ENCODE peak calls at places on chromosomes 2 and 18, in nine cellular contexts. One of them, this sample, is unnamed.

GRCh38 chr2:238506669-238507068 is 79.9 kb downstream of the ASB1 start:
- DNase-seq in IMR-90: no peak
- DNase-seq in Peyer's patch: no peak
- DNase-seq in psoas muscle: no peak
- DNase-seq in left ventricle myocardium inferior: no peak
- DNase-seq in CD8-positive, alpha-beta T cell: no peak
- DNase-seq in endodermal cell: peak; percentile 27
- DNase-seq in transverse colon: no peak
- DNase-seq in upper lobe of right lung: peak; percentile 22
- DNase-seq in this sample: peak; percentile 30

GRCh38 chr2:140972724-140973123 is 1158.1 kb downstream of the LRP1B start:
- DNase-seq in CD8-positive, alpha-beta T cell: no peak
- DNase-seq in endodermal cell: no peak
- DNase-seq in psoas muscle: no peak
- DNase-seq in Peyer's patch: no peak
- DNase-seq in left ventricle myocardium inferior: no peak
- DNase-seq in IMR-90: no peak
- DNase-seq in upper lobe of right lung: no peak
- DNase-seq in transverse colon: no peak
- DNase-seq in this sample: no peak

GRCh38 chr2:31675485-31675901 is 94.8 kb upstream of the SRD5A2 start:
- DNase-seq in upper lobe of right lung: no peak
- DNase-seq in left ventricle myocardium inferior: no peak
- DNase-seq in CD8-positive, alpha-beta T cell: no peak
- DNase-seq in IMR-90: no peak
- DNase-seq in endodermal cell: peak; percentile 83
- DNase-seq in transverse colon: no peak
- DNase-seq in Peyer's patch: no peak
- DNase-seq in psoas muscle: no peak
- DNase-seq in this sample: no peak

GRCh38 chr2:232315049-232315922 is 63.3 kb upstream of the ALPP start:
- DNase-seq in upper lobe of right lung: peak; percentile 75
- DNase-seq in Peyer's patch: peak; percentile 69
- DNase-seq in psoas muscle: peak; percentile 87
- DNase-seq in endodermal cell: no peak
- DNase-seq in IMR-90: peak; percentile 30
- DNase-seq in left ventricle myocardium inferior: peak; percentile 41
- DNase-seq in transverse colon: peak; percentile 56
- DNase-seq in CD8-positive, alpha-beta T cell: peak; percentile 71
- DNase-seq in this sample: no peak

GRCh38 chr18:7830468-7830867 is 263.4 kb downstream of the PTPRM start:
- DNase-seq in upper lobe of right lung: no peak
- DNase-seq in IMR-90: no peak
- DNase-seq in left ventricle myocardium inferior: no peak
- DNase-seq in psoas muscle: no peak
- DNase-seq in endodermal cell: no peak
- DNase-seq in Peyer's patch: no peak
- DNase-seq in CD8-positive, alpha-beta T cell: no peak
- DNase-seq in transverse colon: no peak
- DNase-seq in this sample: no peak

GRCh38 chr2:68727698-68728375 is 6.8 kb upstream of the ARHGAP25 start:
- DNase-seq in left ventricle myocardium inferior: no peak
- DNase-seq in transverse colon: no peak
- DNase-seq in CD8-positive, alpha-beta T cell: no peak
- DNase-seq in psoas muscle: no peak
- DNase-seq in upper lobe of right lung: no peak
- DNase-seq in endodermal cell: no peak
- DNase-seq in IMR-90: peak; percentile 90
- DNase-seq in Peyer's patch: no peak
- DNase-seq in this sample: no peak

GRCh38 chr2:111184725-111185495 is 64.2 kb downstream of the BCL2L11 start:
- DNase-seq in left ventricle myocardium inferior: no peak
- DNase-seq in endodermal cell: peak; percentile 35
- DNase-seq in psoas muscle: no peak
- DNase-seq in upper lobe of right lung: no peak
- DNase-seq in CD8-positive, alpha-beta T cell: no peak
- DNase-seq in IMR-90: no peak
- DNase-seq in Peyer's patch: no peak
- DNase-seq in transverse colon: no peak
- DNase-seq in this sample: no peak

GRCh38 chr18:47345996-47346395 is 94.5 kb upstream of the SKOR2 start:
- DNase-seq in left ventricle myocardium inferior: no peak
- DNase-seq in endodermal cell: no peak
- DNase-seq in psoas muscle: no peak
- DNase-seq in upper lobe of right lung: no peak
- DNase-seq in Peyer's patch: no peak
- DNase-seq in CD8-positive, alpha-beta T cell: no peak
- DNase-seq in transverse colon: no peak
- DNase-seq in IMR-90: no peak
- DNase-seq in this sample: no peak

GRCh38 chr18:2848145-2848878 is 1.5 kb downstream of the EMILIN2 start:
- DNase-seq in Peyer's patch: no peak
- DNase-seq in upper lobe of right lung: no peak
- DNase-seq in CD8-positive, alpha-beta T cell: no peak
- DNase-seq in IMR-90: no peak
- DNase-seq in psoas muscle: no peak
- DNase-seq in left ventricle myocardium inferior: no peak
- DNase-seq in transverse colon: no peak
- DNase-seq in endodermal cell: no peak
- DNase-seq in this sample: no peak

GRCh38 chr2:239677455-239678185 is 276.8 kb upstream of the HDAC4 start:
- DNase-seq in CD8-positive, alpha-beta T cell: no peak
- DNase-seq in endodermal cell: peak; percentile 31
- DNase-seq in IMR-90: no peak
- DNase-seq in psoas muscle: no peak
- DNase-seq in Peyer's patch: peak; percentile 4
- DNase-seq in upper lobe of right lung: peak; percentile 59
- DNase-seq in transverse colon: no peak
- DNase-seq in left ventricle myocardium inferior: no peak
- DNase-seq in this sample: no peak

GRCh38 chr18:23994361-23994902 is 20.1 kb upstream of the TTC39C start:
- DNase-seq in upper lobe of right lung: no peak
- DNase-seq in endodermal cell: no peak
- DNase-seq in IMR-90: peak; percentile 96
- DNase-seq in Peyer's patch: no peak
- DNase-seq in left ventricle myocardium inferior: no peak
- DNase-seq in CD8-positive, alpha-beta T cell: no peak
- DNase-seq in transverse colon: peak; percentile 30
- DNase-seq in psoas muscle: no peak
- DNase-seq in this sample: peak; percentile 91

GRCh38 chr18:62209046-62209445 is 22.0 kb downstream of the RELCH start:
- DNase-seq in upper lobe of right lung: no peak
- DNase-seq in left ventricle myocardium inferior: no peak
- DNase-seq in psoas muscle: no peak
- DNase-seq in IMR-90: no peak
- DNase-seq in transverse colon: no peak
- DNase-seq in CD8-positive, alpha-beta T cell: no peak
- DNase-seq in Peyer's patch: no peak
- DNase-seq in endodermal cell: no peak
- DNase-seq in this sample: no peak

GRCh38 chr2:68861330-68861729 is 9.9 kb downstream of the BMP10 start:
- DNase-seq in upper lobe of right lung: no peak
- DNase-seq in transverse colon: no peak
- DNase-seq in IMR-90: no peak
- DNase-seq in psoas muscle: no peak
- DNase-seq in CD8-positive, alpha-beta T cell: no peak
- DNase-seq in left ventricle myocardium inferior: no peak
- DNase-seq in endodermal cell: no peak
- DNase-seq in Peyer's patch: no peak
- DNase-seq in this sample: no peak

GRCh38 chr2:165582863-165583506 is 113.5 kb downstream of the CSRNP3 start:
- DNase-seq in IMR-90: no peak
- DNase-seq in transverse colon: no peak
- DNase-seq in CD8-positive, alpha-beta T cell: no peak
- DNase-seq in left ventricle myocardium inferior: no peak
- DNase-seq in psoas muscle: no peak
- DNase-seq in upper lobe of right lung: no peak
- DNase-seq in Peyer's patch: no peak
- DNase-seq in endodermal cell: no peak
- DNase-seq in this sample: no peak

GRCh38 chr2:226795281-226796011 is 4.2 kb downstream of the IRS1 start:
- DNase-seq in upper lobe of right lung: peak; percentile 67
- DNase-seq in IMR-90: peak; percentile 56
- DNase-seq in left ventricle myocardium inferior: no peak
- DNase-seq in transverse colon: no peak
- DNase-seq in CD8-positive, alpha-beta T cell: no peak
- DNase-seq in Peyer's patch: no peak
- DNase-seq in psoas muscle: peak; percentile 76
- DNase-seq in endodermal cell: peak; percentile 42
- DNase-seq in this sample: peak; percentile 68

GRCh38 chr18:58785171-58785805 is 79.4 kb upstream of the ZNF532 start:
- DNase-seq in IMR-90: peak; percentile 88
- DNase-seq in psoas muscle: no peak
- DNase-seq in CD8-positive, alpha-beta T cell: no peak
- DNase-seq in transverse colon: peak; percentile 25
- DNase-seq in upper lobe of right lung: no peak
- DNase-seq in endodermal cell: peak; percentile 81
- DNase-seq in Peyer's patch: no peak
- DNase-seq in left ventricle myocardium inferior: no peak
- DNase-seq in this sample: peak; percentile 94

GRCh38 chr2:124810132-124810531 is 785.0 kb downstream of the CNTNAP5 start:
- DNase-seq in Peyer's patch: no peak
- DNase-seq in IMR-90: peak; percentile 44
- DNase-seq in endodermal cell: peak; percentile 77
- DNase-seq in left ventricle myocardium inferior: peak; percentile 14
- DNase-seq in CD8-positive, alpha-beta T cell: no peak
- DNase-seq in transverse colon: peak; percentile 52
- DNase-seq in psoas muscle: no peak
- DNase-seq in upper lobe of right lung: no peak
- DNase-seq in this sample: no peak

GRCh38 chr18:46035701-46036680 is 36.1 kb downstream of the PSTPIP2 start:
- DNase-seq in IMR-90: peak; percentile 72
- DNase-seq in psoas muscle: no peak
- DNase-seq in endodermal cell: no peak
- DNase-seq in Peyer's patch: no peak
- DNase-seq in transverse colon: no peak
- DNase-seq in left ventricle myocardium inferior: no peak
- DNase-seq in CD8-positive, alpha-beta T cell: no peak
- DNase-seq in upper lobe of right lung: no peak
- DNase-seq in this sample: no peak

GRCh38 chr2:121153516-121153915 is 131.5 kb downstream of the TFCP2L1 start:
- DNase-seq in IMR-90: no peak
- DNase-seq in upper lobe of right lung: no peak
- DNase-seq in left ventricle myocardium inferior: no peak
- DNase-seq in psoas muscle: no peak
- DNase-seq in Peyer's patch: no peak
- DNase-seq in endodermal cell: no peak
- DNase-seq in CD8-positive, alpha-beta T cell: no peak
- DNase-seq in transverse colon: no peak
- DNase-seq in this sample: no peak

GRCh38 chr2:121150713-121151112 is 134.3 kb downstream of the TFCP2L1 start:
- DNase-seq in CD8-positive, alpha-beta T cell: no peak
- DNase-seq in endodermal cell: no peak
- DNase-seq in left ventricle myocardium inferior: no peak
- DNase-seq in transverse colon: no peak
- DNase-seq in IMR-90: no peak
- DNase-seq in upper lobe of right lung: no peak
- DNase-seq in psoas muscle: no peak
- DNase-seq in Peyer's patch: no peak
- DNase-seq in this sample: no peak

GRCh38 chr2:121151311-121152109 is 133.5 kb downstream of the TFCP2L1 start:
- DNase-seq in CD8-positive, alpha-beta T cell: no peak
- DNase-seq in transverse colon: peak; percentile 88
- DNase-seq in endodermal cell: no peak
- DNase-seq in upper lobe of right lung: peak; percentile 89
- DNase-seq in psoas muscle: no peak
- DNase-seq in left ventricle myocardium inferior: no peak
- DNase-seq in IMR-90: no peak
- DNase-seq in Peyer's patch: no peak
- DNase-seq in this sample: no peak

GRCh38 chr2:121155502-121156056 is 129.4 kb downstream of the TFCP2L1 start:
- DNase-seq in Peyer's patch: no peak
- DNase-seq in CD8-positive, alpha-beta T cell: no peak
- DNase-seq in IMR-90: no peak
- DNase-seq in psoas muscle: no peak
- DNase-seq in endodermal cell: no peak
- DNase-seq in left ventricle myocardium inferior: no peak
- DNase-seq in transverse colon: peak; percentile 86
- DNase-seq in upper lobe of right lung: peak; percentile 92
- DNase-seq in this sample: no peak

GRCh38 chr2:121152861-121153260 is 132.1 kb downstream of the TFCP2L1 start:
- DNase-seq in endodermal cell: no peak
- DNase-seq in transverse colon: no peak
- DNase-seq in CD8-positive, alpha-beta T cell: no peak
- DNase-seq in psoas muscle: no peak
- DNase-seq in IMR-90: no peak
- DNase-seq in left ventricle myocardium inferior: no peak
- DNase-seq in Peyer's patch: no peak
- DNase-seq in upper lobe of right lung: no peak
- DNase-seq in this sample: no peak
- H3K4me1 ChIP-seq in endodermal cell: no peaks in the 10 kb centered on the region
- H3K4me1 ChIP-seq in transverse colon: peaks cover 17% of the 10 kb centered on the region
- H3K4me1 ChIP-seq in CD8-positive, alpha-beta T cell: no peaks in the 10 kb centered on the region
- H3K4me1 ChIP-seq in psoas muscle: no peaks in the 10 kb centered on the region
- H3K4me1 ChIP-seq in IMR-90: no peaks in the 10 kb centered on the region
- H3K4me1 ChIP-seq in left ventricle myocardium inferior: peaks cover 11% of the 10 kb centered on the region
- H3K4me1 ChIP-seq in Peyer's patch: no peaks in the 10 kb centered on the region
- H3K4me1 ChIP-seq in upper lobe of right lung: peaks cover 3% of the 10 kb centered on the region
- H3K4me1 ChIP-seq in this sample: no peaks in the 10 kb centered on the region

GRCh38 chr2:20326163-20326780 is 24.4 kb downstream of the PUM2 start:
- DNase-seq in upper lobe of right lung: no peak
- DNase-seq in Peyer's patch: no peak
- DNase-seq in left ventricle myocardium inferior: no peak
- DNase-seq in endodermal cell: peak; percentile 79
- DNase-seq in psoas muscle: no peak
- DNase-seq in CD8-positive, alpha-beta T cell: no peak
- DNase-seq in IMR-90: peak; percentile 68
- DNase-seq in transverse colon: peak; percentile 55
- DNase-seq in this sample: no peak
- TF ChIP-seq CTCF in upper lobe of right lung: peak; percentile 70
- TF ChIP-seq CTCF in Peyer's patch: peak; percentile 8
- TF ChIP-seq CTCF in left ventricle myocardium inferior: peak; percentile 78
- TF ChIP-seq CTCF in endodermal cell: peak; percentile 88
- TF ChIP-seq CTCF in psoas muscle: peak; percentile 60
- TF ChIP-seq CTCF in CD8-positive, alpha-beta T cell: peak; percentile 61
- TF ChIP-seq CTCF in IMR-90: peak; percentile 75
- TF ChIP-seq CTCF in transverse colon: peak; percentile 67
- TF ChIP-seq CTCF in this sample: peak; percentile 97

DNA sequence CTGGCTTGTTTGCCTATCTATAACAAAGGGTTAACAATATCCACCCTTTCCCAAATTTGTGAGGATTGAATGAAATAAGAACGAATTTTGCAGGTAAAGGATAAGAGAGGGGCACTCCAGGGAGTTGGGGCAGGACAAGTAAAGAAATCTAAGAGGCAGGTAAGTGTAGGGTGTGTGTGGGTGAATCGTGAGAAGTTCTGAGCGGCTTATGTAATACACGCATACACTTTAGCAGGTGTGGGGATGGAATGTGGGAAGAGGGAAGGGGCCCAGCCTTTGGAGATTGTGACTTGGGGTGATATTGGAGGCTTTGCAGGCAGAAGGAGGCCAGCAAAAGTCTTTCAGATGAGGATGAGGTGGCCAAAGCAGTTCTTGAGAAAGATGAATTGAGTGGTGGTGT is 83.2 kb upstream of the AQP4 start:
- DNase-seq in left ventricle myocardium inferior: no peak
- DNase-seq in psoas muscle: no peak
- DNase-seq in endodermal cell: no peak
- DNase-seq in transverse colon: no peak
- DNase-seq in IMR-90: no peak
- DNase-seq in Peyer's patch: no peak
- DNase-seq in upper lobe of right lung: no peak
- DNase-seq in CD8-positive, alpha-beta T cell: no peak
- DNase-seq in this sample: no peak
- H3K27ac ChIP-seq in left ventricle myocardium inferior: no peak overlapping the region
- H3K27ac ChIP-seq in psoas muscle: no peak overlapping the region
- H3K27ac ChIP-seq in endodermal cell: no peak overlapping the region
- H3K27ac ChIP-seq in transverse colon: no peak overlapping the region
- H3K27ac ChIP-seq in IMR-90: no peak overlapping the region
- H3K27ac ChIP-seq in Peyer's patch: no peak overlapping the region
- H3K27ac ChIP-seq in upper lobe of right lung: no peak overlapping the region
- H3K27ac ChIP-seq in CD8-positive, alpha-beta T cell: no peak overlapping the region
- H3K27ac ChIP-seq in this sample: no peak overlapping the region

GRCh38 chr2:120935339-120936313 is 200.0 kb downstream of the GLI2 start:
- DNase-seq in left ventricle myocardium inferior: no peak
- DNase-seq in endodermal cell: no peak
- DNase-seq in Peyer's patch: no peak
- DNase-seq in IMR-90: peak; percentile 74
- DNase-seq in psoas muscle: no peak
- DNase-seq in transverse colon: peak; percentile 28
- DNase-seq in CD8-positive, alpha-beta T cell: no peak
- DNase-seq in upper lobe of right lung: no peak
- DNase-seq in this sample: no peak
- H3K4me1 ChIP-seq in left ventricle myocardium inferior: peaks cover 32% of the 10 kb centered on the region
- H3K4me1 ChIP-seq in endodermal cell: peaks cover 21% of the 10 kb centered on the region
- H3K4me1 ChIP-seq in Peyer's patch: peaks cover 4% of the 10 kb centered on the region
- H3K4me1 ChIP-seq in IMR-90: peaks cover 69% of the 10 kb centered on the region
- H3K4me1 ChIP-seq in psoas muscle: peaks cover 77% of the 10 kb centered on the region
- H3K4me1 ChIP-seq in transverse colon: peaks cover 53% of the 10 kb centered on the region
- H3K4me1 ChIP-seq in CD8-positive, alpha-beta T cell: no peaks in the 10 kb centered on the region
- H3K4me1 ChIP-seq in upper lobe of right lung: peaks cover 34% of the 10 kb centered on the region
- H3K4me1 ChIP-seq in this sample: peaks cover 36% of the 10 kb centered on the region

This sample was measured in RWPE2.